ENCODE peak calls at places on chromosomes 12 and 14, in five cellular contexts. F is bronchial epithelial cell, C is AG09309, X is progenitor cell of endocrine pancreas, W is fibroblast of pulmonary artery. I is an unnamed sample.

GRCh38 chr12:106780010-106780625 is 5.6 kb downstream of the RIC8B start:
- DNase-seq in C (no peak), W (peak), F (peak), X (no peak), I (peak)

GRCh38 chr12:66573605-66574004 is 105.3 kb downstream of the GRIP1 start:
- DNase-seq in X (no peak), F (no peak), C (no peak), W (no peak), I (no peak)

GRCh38 chr12:54240129-54240528 is 39.8 kb downstream of the CBX5 start:
- DNase-seq in F (no peak), C (no peak), W (no peak), X (no peak), I (no peak)

GRCh38 chr12:52499836-52500560 is 6.9 kb upstream of the KRT6A start:
- DNase-seq in C (no peak), W (peak), X (no peak), F (no peak), I (peak)

GRCh38 chr14:31229009-31229408 is 21.4 kb upstream of the HECTD1 start:
- DNase-seq in W (peak), C (no peak), X (no peak), F (no peak), I (no peak)

GRCh38 chr14:48537600-48537999 is 862.2 kb upstream of the MDGA2 start:
- DNase-seq in W (no peak), F (no peak), C (no peak), X (no peak), I (no peak)

GRCh38 chr12:9184276-9184675 is 23.9 kb downstream of the PZP start:
- DNase-seq in W (no peak), X (no peak), C (no peak), F (no peak), I (no peak)

GRCh38 chr12:130526813-130527212 is 189.1 kb downstream of the PIWIL1 start:
- DNase-seq in C (no peak), F (no peak), W (no peak), X (peak), I (no peak)

GRCh38 chr12:12266389-12266872 is 413 bp downstream of the LRP6 start:
- DNase-seq in F (no peak), X (no peak), C (no peak), W (no peak), I (peak)

GRCh38 chr12:91744613-91745012 is 401.0 kb downstream of the BTG1 start:
- DNase-seq in X (no peak), W (no peak), C (no peak), F (no peak), I (no peak)

GRCh38 chr14:50846171-50846880 is 15.4 kb upstream of the NIN start:
- DNase-seq in X (no peak), W (peak), F (peak), C (peak), I (peak)

GRCh38 chr14:86777950-86778602 is 1214.9 kb downstream of the GALC start:
- DNase-seq in C (no peak), W (peak), F (peak), X (no peak), I (peak)

GRCh38 chr14:103374121-103374520 is 11.1 kb upstream of the MARK3 start:
- DNase-seq in F (no peak), C (no peak), X (no peak), W (no peak), I (no peak)

GRCh38 chr14:103367995-103368394 is 17.2 kb upstream of the MARK3 start:
- DNase-seq in C (no peak), F (no peak), W (no peak), X (no peak), I (no peak)

GRCh38 chr14:103372017-103372416 is 13.2 kb upstream of the MARK3 start:
- DNase-seq in C (no peak), X (no peak), W (no peak), F (no peak), I (no peak)

GRCh38 chr14:103370087-103370486 is 15.1 kb upstream of the MARK3 start:
- DNase-seq in W (no peak), X (no peak), C (no peak), F (no peak), I (no peak)

GRCh38 chr14:103372552-103373304 is 12.5 kb upstream of the MARK3 start:
- DNase-seq in C (peak), F (peak), X (no peak), W (peak), I (peak)
- TF ChIP-seq CTCF in C (no peak), F (no peak), X (no peak), W (no peak), I (no peak)

DNA sequence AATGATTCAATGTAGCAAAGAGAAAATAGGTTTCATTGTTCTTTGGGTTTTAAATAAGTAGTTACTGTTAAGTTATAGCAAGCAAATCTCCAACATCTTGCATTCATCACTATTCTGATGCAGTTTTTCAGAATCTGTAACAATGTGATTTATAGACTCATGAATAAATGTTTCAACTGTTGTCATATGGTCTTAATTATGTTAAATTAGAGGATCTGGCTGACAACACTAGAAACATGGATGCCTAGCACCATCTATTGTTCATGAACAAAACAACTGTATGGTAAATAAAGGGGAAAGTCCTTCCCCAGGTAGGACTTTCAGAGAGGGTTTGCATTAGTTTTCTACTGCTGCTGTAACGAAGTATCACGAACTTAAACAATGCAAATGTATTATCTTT is 167.9 kb downstream of the BCAT1 start:
- DNase-seq in X (no peak), W (peak), F (peak), C (peak), I (no peak)
- TF ChIP-seq CTCF in X (peak), W (peak), F (no peak), C (peak), I (peak)

GRCh38 chr12:75439048-75439447 is 41.5 kb upstream of the GLIPR1 start:
- DNase-seq in W (no peak), C (no peak), X (no peak), F (peak), I (no peak)

GRCh38 chr12:75439930-75440329 is 40.6 kb upstream of the GLIPR1 start:
- DNase-seq in C (no peak), W (no peak), X (no peak), F (no peak), I (no peak)

GRCh38 chr12:75438052-75438754 is 42.4 kb upstream of the GLIPR1 start:
- DNase-seq in W (no peak), X (no peak), F (peak), C (no peak), I (no peak)

DNA sequence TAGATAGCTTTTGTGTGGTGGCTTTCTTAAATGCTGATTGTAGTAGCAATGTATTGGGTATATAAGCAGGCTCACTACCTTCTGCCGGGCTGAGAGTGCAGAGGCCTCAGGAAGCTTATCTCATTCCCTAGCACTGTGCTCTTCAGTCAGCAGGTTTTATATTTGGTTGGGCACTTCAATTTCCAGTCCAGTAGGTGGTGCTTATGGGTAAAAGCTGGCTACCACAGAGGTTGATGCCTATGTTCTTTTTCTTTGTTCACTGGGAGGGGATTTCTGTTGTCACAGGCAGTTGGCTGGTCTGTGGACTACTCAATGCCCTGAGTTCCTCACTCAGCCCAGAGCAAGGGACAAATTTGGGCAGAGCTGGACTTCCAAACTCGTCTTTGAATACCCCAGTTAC is 43.0 kb upstream of the GLIPR1 start:
- DNase-seq in C (no peak), W (peak), F (peak), X (no peak), I (peak)
- TF ChIP-seq CTCF in C (peak), W (peak), F (peak), X (no peak), I (peak)

GRCh38 chr14:61188936-61189808 is 92.0 kb downstream of the TMEM30B start:
- DNase-seq in X (peak), F (peak), W (peak), C (no peak), I (no peak)
- TF ChIP-seq CTCF in X (peak), F (peak), W (peak), C (peak), I (no peak)

DNA sequence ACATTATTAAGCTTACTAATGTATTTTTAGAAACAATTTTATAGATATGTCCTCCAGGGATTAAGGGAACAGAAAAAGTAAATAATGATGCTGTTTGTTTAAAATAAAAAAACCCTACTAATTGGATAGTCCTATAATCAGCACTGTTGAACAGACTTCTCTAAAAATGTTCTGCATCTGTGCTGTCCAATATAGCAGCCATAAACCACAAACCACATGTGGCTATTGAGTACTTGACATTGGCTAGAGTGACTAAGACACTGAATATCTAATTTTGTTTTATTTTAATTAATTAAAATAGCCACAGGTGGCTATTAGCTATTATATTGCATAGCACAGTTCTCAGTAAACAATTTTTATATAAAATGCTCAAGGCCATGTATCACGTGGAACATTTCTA is 210.4 kb downstream of the DPY19L2 start:
- DNase-seq in C (no peak), F (no peak), X (no peak), W (no peak), I (no peak)
- TF ChIP-seq CTCF in C (no peak), F (no peak), X (no peak), W (no peak), I (no peak)